ENCODE peak calls at places on chromosomes 11 and 22, in nine cellular contexts. K is colonic mucosa, G is BJ, V is HFF-Myc, U is fibroblast of mammary gland, N is heart left ventricle, Y is neural crest cell, J is adrenal gland, Q is endothelial cell of umbilical vein. R is an unnamed sample.

GRCh38 chr11:62150887-62151736 is 27.3 kb downstream of the INCENP start:
- DNase-seq in K (no peak), G (no peak), V (no peak), U (no peak), N (no peak), Y (no peak), J (peak; percentile 35), Q (no peak), R (peak; percentile 42)

GRCh38 chr11:22626573-22627239 is 1.1 kb upstream of the FANCF start:
- DNase-seq in K (no peak), G (no peak), V (no peak), U (no peak), N (no peak), Y (no peak), J (no peak), Q (no peak), R (no peak)

GRCh38 chr11:65414776-65415498 is 7.7 kb upstream of the NEAT1 start:
- DNase-seq in K (no peak), G (no peak), V (no peak), U (peak; percentile 74), N (no peak), Y (no peak), J (no peak), Q (no peak), R (peak; percentile 54)

GRCh38 chr11:67436459-67437081 is 912 bp downstream of the PTPRCAP start:
- DNase-seq in K (no peak), G (no peak), V (no peak), U (no peak), N (no peak), Y (no peak), J (no peak), Q (no peak), R (no peak)

GRCh38 chr11:82843057-82843795 is 57.0 kb downstream of the PRCP start:
- DNase-seq in K (no peak), G (no peak), V (no peak), U (no peak), N (no peak), Y (no peak), J (no peak), Q (no peak), R (no peak)

GRCh38 chr22:24938741-24939341 is 7.7 kb downstream of the LHFPL7 start:
- DNase-seq in K (peak; percentile 48), G (no peak), V (no peak), U (peak; percentile 39), N (no peak), Y (peak; percentile 38), J (no peak), Q (peak; percentile 43), R (no peak)

GRCh38 chr11:114122668-114123067 is 63.2 kb downstream of the ZBTB16 start:
- DNase-seq in K (no peak), G (no peak), V (no peak), U (no peak), N (no peak), Y (no peak), J (peak; percentile 35), Q (no peak), R (no peak)

GRCh38 chr11:110251837-110252236 is 44.6 kb downstream of the RDX start:
- DNase-seq in K (no peak), G (no peak), V (peak; percentile 24), U (peak; percentile 72), N (peak; percentile 9), Y (no peak), J (no peak), Q (peak; percentile 90), R (no peak)

GRCh38 chr11:134037093-134037908 is 31.6 kb upstream of the JAM3 start:
- DNase-seq in K (peak; percentile 75), G (no peak), V (no peak), U (peak; percentile 40), N (peak; percentile 81), Y (peak; percentile 41), J (peak; percentile 84), Q (peak; percentile 37), R (no peak)

DNA sequence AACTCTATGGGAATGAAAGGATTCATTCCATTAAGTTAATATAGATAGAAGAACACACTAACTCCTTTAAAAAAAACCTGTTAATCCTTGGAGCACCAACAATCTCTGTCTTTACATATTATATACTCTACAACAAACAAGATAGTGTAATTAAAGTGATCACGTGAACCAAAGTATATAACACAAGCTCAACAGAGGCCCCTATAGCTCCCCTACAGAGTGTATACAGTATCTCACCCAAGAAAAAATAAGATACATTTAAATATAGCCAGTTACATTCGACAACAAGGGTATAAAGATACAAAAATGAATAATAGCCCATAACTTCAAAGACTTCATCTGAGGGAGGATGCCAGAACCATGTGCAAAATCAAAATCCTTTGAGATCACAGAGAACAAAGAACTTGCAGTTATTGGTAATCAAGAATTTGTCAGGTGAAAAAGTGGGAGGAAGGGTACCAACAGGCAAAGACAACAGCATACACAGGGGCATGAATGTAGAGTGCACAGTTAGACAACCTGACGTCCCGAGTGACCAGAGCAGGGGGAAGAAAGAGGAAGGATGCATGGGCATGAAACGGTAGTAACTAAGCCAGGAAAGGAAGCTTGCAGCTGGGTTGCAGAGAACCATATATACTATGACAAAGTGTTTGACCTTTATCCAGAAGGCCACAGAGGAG is 4.7 kb downstream of the FCHSD2 start:
- DNase-seq in K (no peak), G (no peak), V (no peak), U (no peak), N (no peak), Y (no peak), J (no peak), Q (no peak), R (no peak)
- TF ChIP-seq CTCF in K (no peak), G (no peak), V (no peak), U (no peak), N (no peak), Y (peak; percentile 33), J (no peak), Q (no peak), R (peak; percentile 33)

DNA sequence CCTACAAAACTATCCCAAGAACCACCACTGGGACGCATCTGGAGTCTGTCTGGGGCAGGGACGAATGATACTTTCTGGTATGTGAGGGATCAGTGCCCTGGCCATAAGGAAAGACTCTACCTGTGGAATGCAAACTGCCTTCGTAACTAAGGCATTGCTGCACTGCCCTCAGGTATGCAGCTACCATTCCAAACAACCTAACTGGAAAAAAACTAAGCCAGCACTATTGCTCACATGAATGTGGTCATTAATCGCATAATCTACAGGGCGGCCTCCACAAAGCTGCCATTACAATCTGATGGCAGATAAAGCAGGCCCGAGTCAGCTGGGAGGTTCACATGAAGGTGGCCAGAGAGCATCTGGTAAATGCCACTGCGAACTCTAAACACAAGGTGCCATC is 3.9 kb downstream of the PACSIN2 start:
- DNase-seq in K (no peak), G (no peak), V (no peak), U (no peak), N (no peak), Y (no peak), J (no peak), Q (no peak), R (no peak)
- TF ChIP-seq CTCF in K (no peak), G (no peak), V (no peak), U (no peak), N (no peak), Y (peak; percentile 18), J (no peak), Q (no peak), R (no peak)

GRCh38 chr11:17472467-17472866 is 4.2 kb downstream of the ABCC8 start:
- DNase-seq in K (no peak), G (no peak), V (no peak), U (no peak), N (no peak), Y (no peak), J (no peak), Q (no peak), R (no peak)

GRCh38 chr11:17469998-17470397 is 6.6 kb downstream of the ABCC8 start:
- DNase-seq in K (no peak), G (no peak), V (no peak), U (no peak), N (no peak), Y (no peak), J (no peak), Q (no peak), R (no peak)

GRCh38 chr11:17475666-17476316 is 854 bp downstream of the ABCC8 start:
- DNase-seq in K (no peak), G (no peak), V (no peak), U (no peak), N (no peak), Y (peak; percentile 13), J (no peak), Q (no peak), R (no peak)

GRCh38 chr11:17471501-17471900 is 5.1 kb downstream of the ABCC8 start:
- DNase-seq in K (no peak), G (no peak), V (no peak), U (no peak), N (no peak), Y (no peak), J (no peak), Q (no peak), R (no peak)

GRCh38 chr11:17473071-17473744 is 3.4 kb downstream of the ABCC8 start:
- DNase-seq in K (no peak), G (no peak), V (no peak), U (no peak), N (no peak), Y (peak; percentile 41), J (no peak), Q (no peak), R (no peak)
- TF ChIP-seq CTCF in K (no peak), G (no peak), V (peak; percentile 44), U (no peak), N (no peak), Y (peak; percentile 51), J (no peak), Q (no peak), R (peak; percentile 54)

DNA sequence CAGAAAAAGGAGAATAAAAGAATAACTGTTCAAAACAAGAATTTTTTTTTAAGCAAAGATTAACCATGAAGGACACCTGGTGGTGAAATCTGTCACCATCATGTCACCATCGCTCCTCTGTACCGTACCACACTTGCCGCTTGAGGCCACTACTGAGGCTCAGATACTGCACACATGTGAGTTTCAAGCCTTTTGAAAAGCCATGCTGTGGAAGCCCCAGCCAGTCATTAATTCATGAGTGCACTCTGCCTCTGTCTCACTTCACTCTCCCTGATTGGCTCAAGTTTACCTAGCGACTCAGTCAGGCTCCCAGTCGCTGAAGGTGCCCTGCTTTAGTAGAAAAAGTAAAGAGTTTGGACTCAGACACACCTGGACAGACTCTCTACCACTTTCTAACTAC is 6.6 kb upstream of the MS4A12 start:
- DNase-seq in K (peak; percentile 47), G (no peak), V (no peak), U (no peak), N (no peak), Y (peak; percentile 8), J (peak; percentile 51), Q (peak; percentile 17), R (no peak)
- TF ChIP-seq CTCF in K (peak; percentile 39), G (no peak), V (no peak), U (no peak), N (no peak), Y (peak; percentile 71), J (no peak), Q (peak; percentile 37), R (peak; percentile 66)

DNA sequence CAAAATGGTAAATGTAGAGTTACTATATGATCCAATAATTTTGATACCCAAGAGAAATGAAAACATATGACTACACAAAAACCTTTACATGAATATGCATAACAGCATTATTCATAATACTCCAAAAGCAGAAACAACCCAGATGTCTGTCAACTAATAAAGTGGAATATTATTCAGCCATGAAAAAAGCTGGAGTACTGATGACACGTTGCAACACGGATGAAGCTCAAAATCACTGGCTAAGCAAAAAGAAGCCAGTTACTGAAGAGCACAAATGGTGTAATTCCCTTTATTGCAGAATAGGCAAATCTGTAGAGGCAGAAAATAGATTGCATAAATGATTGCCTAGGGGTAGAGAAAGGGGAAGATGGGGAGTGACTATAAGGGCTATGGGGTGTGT is 117.5 kb upstream of the FGF3 start:
- DNase-seq in K (no peak), G (no peak), V (no peak), U (no peak), N (no peak), Y (no peak), J (no peak), Q (no peak), R (no peak)
- TF ChIP-seq CTCF in K (no peak), G (no peak), V (no peak), U (no peak), N (no peak), Y (no peak), J (no peak), Q (no peak), R (no peak)

R was measured in chondrocyte.